ENCODE peak calls at places on chromosomes 16 and 17, in eight cellular contexts. One of them, this sample, is unnamed.

GRCh38 chr17:37650419-37651003 is 7.3 kb upstream of the DDX52 start:
- ATAC-seq in SK-N-SH treated with all-trans-retinoic acid at 6 μM for 48 hours: peak; percentile 91
- ATAC-seq in activated naive CD4-positive, alpha-beta T cell treated with anti-CD3 and anti-CD28 coated beads, Interleukin-2, amount 50 U/mL, for 72 hours: no peak
- ATAC-seq in activated CD8-positive, alpha-beta T cell treated with anti-CD3 and anti-CD28 coated beads for 36 hours: no peak
- ATAC-seq in left ventricle myocardium superior: peak; percentile 43
- ATAC-seq in left lung: peak; percentile 70
- ATAC-seq in activated CD8-positive, alpha-beta memory T cell treated with anti-CD3 and anti-CD28 coated beads, Interleukin-2, amount 10 ng/mL, durations not matched to agents 7 days and 5 days: no peak
- ATAC-seq in naive thymus-derived CD4-positive, alpha-beta T cell: no peak
- ATAC-seq in this sample: no peak

GRCh38 chr17:47685556-47686275 is 8.2 kb upstream of the TBKBP1 start:
- ATAC-seq in activated CD8-positive, alpha-beta T cell treated with anti-CD3 and anti-CD28 coated beads for 36 hours: no peak
- ATAC-seq in activated CD8-positive, alpha-beta memory T cell treated with anti-CD3 and anti-CD28 coated beads, Interleukin-2, amount 10 ng/mL, durations not matched to agents 7 days and 5 days: no peak
- ATAC-seq in SK-N-SH treated with all-trans-retinoic acid at 6 μM for 48 hours: peak; percentile 4
- ATAC-seq in naive thymus-derived CD4-positive, alpha-beta T cell: no peak
- ATAC-seq in left ventricle myocardium superior: no peak
- ATAC-seq in left lung: no peak
- ATAC-seq in activated naive CD4-positive, alpha-beta T cell treated with anti-CD3 and anti-CD28 coated beads, Interleukin-2, amount 50 U/mL, for 72 hours: no peak
- ATAC-seq in this sample: no peak

GRCh38 chr17:29108806-29109476 is 66.0 kb downstream of the PIPOX start:
- ATAC-seq in activated CD8-positive, alpha-beta memory T cell treated with anti-CD3 and anti-CD28 coated beads, Interleukin-2, amount 10 ng/mL, durations not matched to agents 7 days and 5 days: no peak
- ATAC-seq in left lung: no peak
- ATAC-seq in left ventricle myocardium superior: no peak
- ATAC-seq in naive thymus-derived CD4-positive, alpha-beta T cell: no peak
- ATAC-seq in SK-N-SH treated with all-trans-retinoic acid at 6 μM for 48 hours: no peak
- ATAC-seq in activated CD8-positive, alpha-beta T cell treated with anti-CD3 and anti-CD28 coated beads for 36 hours: no peak
- ATAC-seq in activated naive CD4-positive, alpha-beta T cell treated with anti-CD3 and anti-CD28 coated beads, Interleukin-2, amount 50 U/mL, for 72 hours: no peak
- ATAC-seq in this sample: no peak

GRCh38 chr17:19347323-19348080 is 15.0 kb downstream of the B9D1 start:
- ATAC-seq in activated CD8-positive, alpha-beta T cell treated with anti-CD3 and anti-CD28 coated beads for 36 hours: no peak
- ATAC-seq in naive thymus-derived CD4-positive, alpha-beta T cell: no peak
- ATAC-seq in left ventricle myocardium superior: no peak
- ATAC-seq in SK-N-SH treated with all-trans-retinoic acid at 6 μM for 48 hours: peak; percentile 10
- ATAC-seq in activated naive CD4-positive, alpha-beta T cell treated with anti-CD3 and anti-CD28 coated beads, Interleukin-2, amount 50 U/mL, for 72 hours: no peak
- ATAC-seq in left lung: no peak
- ATAC-seq in activated CD8-positive, alpha-beta memory T cell treated with anti-CD3 and anti-CD28 coated beads, Interleukin-2, amount 10 ng/mL, durations not matched to agents 7 days and 5 days: no peak
- ATAC-seq in this sample: peak; percentile 50

GRCh38 chr17:44280383-44280782 is 12.4 kb upstream of the SLC4A1 start:
- ATAC-seq in left lung: peak; percentile 29
- ATAC-seq in SK-N-SH treated with all-trans-retinoic acid at 6 μM for 48 hours: no peak
- ATAC-seq in activated CD8-positive, alpha-beta T cell treated with anti-CD3 and anti-CD28 coated beads for 36 hours: no peak
- ATAC-seq in activated CD8-positive, alpha-beta memory T cell treated with anti-CD3 and anti-CD28 coated beads, Interleukin-2, amount 10 ng/mL, durations not matched to agents 7 days and 5 days: no peak
- ATAC-seq in naive thymus-derived CD4-positive, alpha-beta T cell: no peak
- ATAC-seq in activated naive CD4-positive, alpha-beta T cell treated with anti-CD3 and anti-CD28 coated beads, Interleukin-2, amount 50 U/mL, for 72 hours: no peak
- ATAC-seq in left ventricle myocardium superior: no peak
- ATAC-seq in this sample: no peak

GRCh38 chr17:12940699-12941098 is 77.1 kb downstream of the ELAC2 start:
- ATAC-seq in SK-N-SH treated with all-trans-retinoic acid at 6 μM for 48 hours: no peak
- ATAC-seq in activated naive CD4-positive, alpha-beta T cell treated with anti-CD3 and anti-CD28 coated beads, Interleukin-2, amount 50 U/mL, for 72 hours: no peak
- ATAC-seq in activated CD8-positive, alpha-beta memory T cell treated with anti-CD3 and anti-CD28 coated beads, Interleukin-2, amount 10 ng/mL, durations not matched to agents 7 days and 5 days: no peak
- ATAC-seq in naive thymus-derived CD4-positive, alpha-beta T cell: no peak
- ATAC-seq in left ventricle myocardium superior: no peak
- ATAC-seq in activated CD8-positive, alpha-beta T cell treated with anti-CD3 and anti-CD28 coated beads for 36 hours: no peak
- ATAC-seq in left lung: no peak
- ATAC-seq in this sample: peak; percentile 85

GRCh38 chr16:15993541-15993940 is 44.1 kb downstream of the ABCC1 start:
- ATAC-seq in activated naive CD4-positive, alpha-beta T cell treated with anti-CD3 and anti-CD28 coated beads, Interleukin-2, amount 50 U/mL, for 72 hours: no peak
- ATAC-seq in left ventricle myocardium superior: no peak
- ATAC-seq in left lung: no peak
- ATAC-seq in SK-N-SH treated with all-trans-retinoic acid at 6 μM for 48 hours: no peak
- ATAC-seq in activated CD8-positive, alpha-beta T cell treated with anti-CD3 and anti-CD28 coated beads for 36 hours: no peak
- ATAC-seq in naive thymus-derived CD4-positive, alpha-beta T cell: no peak
- ATAC-seq in activated CD8-positive, alpha-beta memory T cell treated with anti-CD3 and anti-CD28 coated beads, Interleukin-2, amount 10 ng/mL, durations not matched to agents 7 days and 5 days: no peak
- ATAC-seq in this sample: no peak

GRCh38 chr17:18920911-18921441 is 31.0 kb upstream of the SLC5A10 start:
- ATAC-seq in activated naive CD4-positive, alpha-beta T cell treated with anti-CD3 and anti-CD28 coated beads, Interleukin-2, amount 50 U/mL, for 72 hours: peak; percentile 39
- ATAC-seq in activated CD8-positive, alpha-beta T cell treated with anti-CD3 and anti-CD28 coated beads for 36 hours: peak; percentile 55
- ATAC-seq in SK-N-SH treated with all-trans-retinoic acid at 6 μM for 48 hours: peak; percentile 62
- ATAC-seq in left lung: peak; percentile 70
- ATAC-seq in activated CD8-positive, alpha-beta memory T cell treated with anti-CD3 and anti-CD28 coated beads, Interleukin-2, amount 10 ng/mL, durations not matched to agents 7 days and 5 days: no peak
- ATAC-seq in left ventricle myocardium superior: no peak
- ATAC-seq in naive thymus-derived CD4-positive, alpha-beta T cell: no peak
- ATAC-seq in this sample: no peak

GRCh38 chr17:35748323-35748960 is 4.6 kb downstream of the GAS2L2 start:
- ATAC-seq in activated CD8-positive, alpha-beta memory T cell treated with anti-CD3 and anti-CD28 coated beads, Interleukin-2, amount 10 ng/mL, durations not matched to agents 7 days and 5 days: no peak
- ATAC-seq in left lung: peak; percentile 70
- ATAC-seq in activated CD8-positive, alpha-beta T cell treated with anti-CD3 and anti-CD28 coated beads for 36 hours: peak; percentile 46
- ATAC-seq in naive thymus-derived CD4-positive, alpha-beta T cell: no peak
- ATAC-seq in left ventricle myocardium superior: peak; percentile 65
- ATAC-seq in SK-N-SH treated with all-trans-retinoic acid at 6 μM for 48 hours: peak; percentile 58
- ATAC-seq in activated naive CD4-positive, alpha-beta T cell treated with anti-CD3 and anti-CD28 coated beads, Interleukin-2, amount 50 U/mL, for 72 hours: peak; percentile 61
- ATAC-seq in this sample: no peak

GRCh38 chr16:70701596-70701995 is 15.7 kb upstream of the MTSS2 start:
- ATAC-seq in left ventricle myocardium superior: no peak
- ATAC-seq in naive thymus-derived CD4-positive, alpha-beta T cell: no peak
- ATAC-seq in activated naive CD4-positive, alpha-beta T cell treated with anti-CD3 and anti-CD28 coated beads, Interleukin-2, amount 50 U/mL, for 72 hours: no peak
- ATAC-seq in activated CD8-positive, alpha-beta memory T cell treated with anti-CD3 and anti-CD28 coated beads, Interleukin-2, amount 10 ng/mL, durations not matched to agents 7 days and 5 days: no peak
- ATAC-seq in left lung: no peak
- ATAC-seq in SK-N-SH treated with all-trans-retinoic acid at 6 μM for 48 hours: no peak
- ATAC-seq in activated CD8-positive, alpha-beta T cell treated with anti-CD3 and anti-CD28 coated beads for 36 hours: no peak
- ATAC-seq in this sample: no peak

GRCh38 chr17:14826361-14826760 is 438.8 kb downstream of the PMP22 start:
- ATAC-seq in left ventricle myocardium superior: no peak
- ATAC-seq in activated CD8-positive, alpha-beta T cell treated with anti-CD3 and anti-CD28 coated beads for 36 hours: no peak
- ATAC-seq in SK-N-SH treated with all-trans-retinoic acid at 6 μM for 48 hours: no peak
- ATAC-seq in activated naive CD4-positive, alpha-beta T cell treated with anti-CD3 and anti-CD28 coated beads, Interleukin-2, amount 50 U/mL, for 72 hours: no peak
- ATAC-seq in activated CD8-positive, alpha-beta memory T cell treated with anti-CD3 and anti-CD28 coated beads, Interleukin-2, amount 10 ng/mL, durations not matched to agents 7 days and 5 days: no peak
- ATAC-seq in naive thymus-derived CD4-positive, alpha-beta T cell: no peak
- ATAC-seq in left lung: no peak
- ATAC-seq in this sample: no peak

GRCh38 chr16:68229431-68230175 is 6.3 kb downstream of the ESRP2 start:
- ATAC-seq in activated naive CD4-positive, alpha-beta T cell treated with anti-CD3 and anti-CD28 coated beads, Interleukin-2, amount 50 U/mL, for 72 hours: no peak
- ATAC-seq in activated CD8-positive, alpha-beta memory T cell treated with anti-CD3 and anti-CD28 coated beads, Interleukin-2, amount 10 ng/mL, durations not matched to agents 7 days and 5 days: no peak
- ATAC-seq in naive thymus-derived CD4-positive, alpha-beta T cell: peak; percentile 61
- ATAC-seq in activated CD8-positive, alpha-beta T cell treated with anti-CD3 and anti-CD28 coated beads for 36 hours: no peak
- ATAC-seq in left ventricle myocardium superior: peak; percentile 49
- ATAC-seq in SK-N-SH treated with all-trans-retinoic acid at 6 μM for 48 hours: peak; percentile 73
- ATAC-seq in left lung: peak; percentile 39
- ATAC-seq in this sample: no peak

GRCh38 chr16:64826374-64826773 is 295.5 kb downstream of the CDH11 start:
- ATAC-seq in activated CD8-positive, alpha-beta memory T cell treated with anti-CD3 and anti-CD28 coated beads, Interleukin-2, amount 10 ng/mL, durations not matched to agents 7 days and 5 days: no peak
- ATAC-seq in naive thymus-derived CD4-positive, alpha-beta T cell: no peak
- ATAC-seq in activated CD8-positive, alpha-beta T cell treated with anti-CD3 and anti-CD28 coated beads for 36 hours: no peak
- ATAC-seq in activated naive CD4-positive, alpha-beta T cell treated with anti-CD3 and anti-CD28 coated beads, Interleukin-2, amount 50 U/mL, for 72 hours: no peak
- ATAC-seq in SK-N-SH treated with all-trans-retinoic acid at 6 μM for 48 hours: no peak
- ATAC-seq in left lung: no peak
- ATAC-seq in left ventricle myocardium superior: no peak
- ATAC-seq in this sample: no peak

GRCh38 chr16:8831450-8832382 is 34.1 kb downstream of the PMM2 start:
- ATAC-seq in SK-N-SH treated with all-trans-retinoic acid at 6 μM for 48 hours: no peak
- ATAC-seq in activated CD8-positive, alpha-beta T cell treated with anti-CD3 and anti-CD28 coated beads for 36 hours: no peak
- ATAC-seq in left ventricle myocardium superior: no peak
- ATAC-seq in left lung: no peak
- ATAC-seq in naive thymus-derived CD4-positive, alpha-beta T cell: no peak
- ATAC-seq in activated CD8-positive, alpha-beta memory T cell treated with anti-CD3 and anti-CD28 coated beads, Interleukin-2, amount 10 ng/mL, durations not matched to agents 7 days and 5 days: no peak
- ATAC-seq in activated naive CD4-positive, alpha-beta T cell treated with anti-CD3 and anti-CD28 coated beads, Interleukin-2, amount 50 U/mL, for 72 hours: no peak
- ATAC-seq in this sample: no peak

GRCh38 chr17:77299256-77300015 is 158.7 kb downstream of the SEC14L1 start:
- ATAC-seq in activated naive CD4-positive, alpha-beta T cell treated with anti-CD3 and anti-CD28 coated beads, Interleukin-2, amount 50 U/mL, for 72 hours: no peak
- ATAC-seq in SK-N-SH treated with all-trans-retinoic acid at 6 μM for 48 hours: no peak
- ATAC-seq in activated CD8-positive, alpha-beta memory T cell treated with anti-CD3 and anti-CD28 coated beads, Interleukin-2, amount 10 ng/mL, durations not matched to agents 7 days and 5 days: no peak
- ATAC-seq in left lung: no peak
- ATAC-seq in left ventricle myocardium superior: no peak
- ATAC-seq in activated CD8-positive, alpha-beta T cell treated with anti-CD3 and anti-CD28 coated beads for 36 hours: no peak
- ATAC-seq in naive thymus-derived CD4-positive, alpha-beta T cell: no peak
- ATAC-seq in this sample: no peak

GRCh38 chr17:79395545-79395944 is 215.3 kb downstream of the RBFOX3 start:
- ATAC-seq in left lung: no peak
- ATAC-seq in SK-N-SH treated with all-trans-retinoic acid at 6 μM for 48 hours: no peak
- ATAC-seq in activated CD8-positive, alpha-beta memory T cell treated with anti-CD3 and anti-CD28 coated beads, Interleukin-2, amount 10 ng/mL, durations not matched to agents 7 days and 5 days: no peak
- ATAC-seq in activated naive CD4-positive, alpha-beta T cell treated with anti-CD3 and anti-CD28 coated beads, Interleukin-2, amount 50 U/mL, for 72 hours: no peak
- ATAC-seq in naive thymus-derived CD4-positive, alpha-beta T cell: no peak
- ATAC-seq in left ventricle myocardium superior: no peak
- ATAC-seq in activated CD8-positive, alpha-beta T cell treated with anti-CD3 and anti-CD28 coated beads for 36 hours: no peak
- ATAC-seq in this sample: no peak

GRCh38 chr17:8832711-8833352 is 33.7 kb upstream of the MFSD6L start:
- ATAC-seq in SK-N-SH treated with all-trans-retinoic acid at 6 μM for 48 hours: peak; percentile 48
- ATAC-seq in activated CD8-positive, alpha-beta T cell treated with anti-CD3 and anti-CD28 coated beads for 36 hours: peak; percentile 56
- ATAC-seq in activated CD8-positive, alpha-beta memory T cell treated with anti-CD3 and anti-CD28 coated beads, Interleukin-2, amount 10 ng/mL, durations not matched to agents 7 days and 5 days: no peak
- ATAC-seq in activated naive CD4-positive, alpha-beta T cell treated with anti-CD3 and anti-CD28 coated beads, Interleukin-2, amount 50 U/mL, for 72 hours: no peak
- ATAC-seq in naive thymus-derived CD4-positive, alpha-beta T cell: peak; percentile 38
- ATAC-seq in left ventricle myocardium superior: no peak
- ATAC-seq in left lung: peak; percentile 31
- ATAC-seq in this sample: no peak

GRCh38 chr17:42441717-42442565 is 16.7 kb upstream of the ATP6V0A1 start:
- ATAC-seq in SK-N-SH treated with all-trans-retinoic acid at 6 μM for 48 hours: no peak
- ATAC-seq in activated CD8-positive, alpha-beta memory T cell treated with anti-CD3 and anti-CD28 coated beads, Interleukin-2, amount 10 ng/mL, durations not matched to agents 7 days and 5 days: peak; percentile 57
- ATAC-seq in activated naive CD4-positive, alpha-beta T cell treated with anti-CD3 and anti-CD28 coated beads, Interleukin-2, amount 50 U/mL, for 72 hours: peak; percentile 81
- ATAC-seq in left ventricle myocardium superior: no peak
- ATAC-seq in left lung: peak; percentile 57
- ATAC-seq in naive thymus-derived CD4-positive, alpha-beta T cell: peak; percentile 34
- ATAC-seq in activated CD8-positive, alpha-beta T cell treated with anti-CD3 and anti-CD28 coated beads for 36 hours: no peak
- ATAC-seq in this sample: no peak

GRCh38 chr16:80518436-80518835 is 22.4 kb upstream of the DYNLRB2 start:
- ATAC-seq in left lung: no peak
- ATAC-seq in SK-N-SH treated with all-trans-retinoic acid at 6 μM for 48 hours: no peak
- ATAC-seq in naive thymus-derived CD4-positive, alpha-beta T cell: peak; percentile 61
- ATAC-seq in activated CD8-positive, alpha-beta T cell treated with anti-CD3 and anti-CD28 coated beads for 36 hours: peak; percentile 85
- ATAC-seq in activated naive CD4-positive, alpha-beta T cell treated with anti-CD3 and anti-CD28 coated beads, Interleukin-2, amount 50 U/mL, for 72 hours: peak; percentile 93
- ATAC-seq in left ventricle myocardium superior: no peak
- ATAC-seq in activated CD8-positive, alpha-beta memory T cell treated with anti-CD3 and anti-CD28 coated beads, Interleukin-2, amount 10 ng/mL, durations not matched to agents 7 days and 5 days: peak; percentile 89
- ATAC-seq in this sample: peak; percentile 76

GRCh38 chr17:49708515-49709161 is 874 bp upstream of the SLC35B1 start:
- ATAC-seq in left lung: peak; percentile 1
- ATAC-seq in activated naive CD4-positive, alpha-beta T cell treated with anti-CD3 and anti-CD28 coated beads, Interleukin-2, amount 50 U/mL, for 72 hours: peak; percentile 11
- ATAC-seq in activated CD8-positive, alpha-beta T cell treated with anti-CD3 and anti-CD28 coated beads for 36 hours: peak; percentile 7
- ATAC-seq in left ventricle myocardium superior: no peak
- ATAC-seq in activated CD8-positive, alpha-beta memory T cell treated with anti-CD3 and anti-CD28 coated beads, Interleukin-2, amount 10 ng/mL, durations not matched to agents 7 days and 5 days: no peak
- ATAC-seq in naive thymus-derived CD4-positive, alpha-beta T cell: no peak
- ATAC-seq in SK-N-SH treated with all-trans-retinoic acid at 6 μM for 48 hours: no peak
- ATAC-seq in this sample: peak; percentile 0

GRCh38 chr17:29977836-29978235 is 36.4 kb downstream of the EFCAB5 start:
- ATAC-seq in activated CD8-positive, alpha-beta T cell treated with anti-CD3 and anti-CD28 coated beads for 36 hours: no peak
- ATAC-seq in activated naive CD4-positive, alpha-beta T cell treated with anti-CD3 and anti-CD28 coated beads, Interleukin-2, amount 50 U/mL, for 72 hours: no peak
- ATAC-seq in left lung: no peak
- ATAC-seq in naive thymus-derived CD4-positive, alpha-beta T cell: no peak
- ATAC-seq in SK-N-SH treated with all-trans-retinoic acid at 6 μM for 48 hours: peak; percentile 63
- ATAC-seq in left ventricle myocardium superior: no peak
- ATAC-seq in activated CD8-positive, alpha-beta memory T cell treated with anti-CD3 and anti-CD28 coated beads, Interleukin-2, amount 10 ng/mL, durations not matched to agents 7 days and 5 days: no peak
- ATAC-seq in this sample: no peak

GRCh38 chr17:82559779-82560642 is 40.5 kb downstream of the FOXK2 start:
- ATAC-seq in left lung: no peak
- ATAC-seq in SK-N-SH treated with all-trans-retinoic acid at 6 μM for 48 hours: no peak
- ATAC-seq in naive thymus-derived CD4-positive, alpha-beta T cell: no peak
- ATAC-seq in activated CD8-positive, alpha-beta memory T cell treated with anti-CD3 and anti-CD28 coated beads, Interleukin-2, amount 10 ng/mL, durations not matched to agents 7 days and 5 days: no peak
- ATAC-seq in activated CD8-positive, alpha-beta T cell treated with anti-CD3 and anti-CD28 coated beads for 36 hours: no peak
- ATAC-seq in left ventricle myocardium superior: no peak
- ATAC-seq in activated naive CD4-positive, alpha-beta T cell treated with anti-CD3 and anti-CD28 coated beads, Interleukin-2, amount 50 U/mL, for 72 hours: no peak
- ATAC-seq in this sample: no peak

GRCh38 chr16:53291757-53292392 is 142.4 kb upstream of the RBL2 start:
- ATAC-seq in left ventricle myocardium superior: no peak
- ATAC-seq in activated CD8-positive, alpha-beta memory T cell treated with anti-CD3 and anti-CD28 coated beads, Interleukin-2, amount 10 ng/mL, durations not matched to agents 7 days and 5 days: no peak
- ATAC-seq in activated naive CD4-positive, alpha-beta T cell treated with anti-CD3 and anti-CD28 coated beads, Interleukin-2, amount 50 U/mL, for 72 hours: no peak
- ATAC-seq in naive thymus-derived CD4-positive, alpha-beta T cell: no peak
- ATAC-seq in left lung: no peak
- ATAC-seq in activated CD8-positive, alpha-beta T cell treated with anti-CD3 and anti-CD28 coated beads for 36 hours: no peak
- ATAC-seq in SK-N-SH treated with all-trans-retinoic acid at 6 μM for 48 hours: no peak
- ATAC-seq in this sample: no peak

GRCh38 chr17:46940692-46941404 is 17.9 kb downstream of the GOSR2 start:
- ATAC-seq in activated CD8-positive, alpha-beta memory T cell treated with anti-CD3 and anti-CD28 coated beads, Interleukin-2, amount 10 ng/mL, durations not matched to agents 7 days and 5 days: peak; percentile 81
- ATAC-seq in naive thymus-derived CD4-positive, alpha-beta T cell: peak; percentile 89
- ATAC-seq in activated naive CD4-positive, alpha-beta T cell treated with anti-CD3 and anti-CD28 coated beads, Interleukin-2, amount 50 U/mL, for 72 hours: peak; percentile 84
- ATAC-seq in SK-N-SH treated with all-trans-retinoic acid at 6 μM for 48 hours: peak; percentile 70
- ATAC-seq in activated CD8-positive, alpha-beta T cell treated with anti-CD3 and anti-CD28 coated beads for 36 hours: peak; percentile 79
- ATAC-seq in left lung: peak; percentile 79
- ATAC-seq in left ventricle myocardium superior: peak; percentile 78
- ATAC-seq in this sample: peak; percentile 88

GRCh38 chr17:2710804-2711607 is 558 bp downstream of the CLUH start:
- ATAC-seq in left lung: no peak
- ATAC-seq in activated naive CD4-positive, alpha-beta T cell treated with anti-CD3 and anti-CD28 coated beads, Interleukin-2, amount 50 U/mL, for 72 hours: peak; percentile 7
- ATAC-seq in left ventricle myocardium superior: no peak
- ATAC-seq in SK-N-SH treated with all-trans-retinoic acid at 6 μM for 48 hours: peak; percentile 8
- ATAC-seq in naive thymus-derived CD4-positive, alpha-beta T cell: peak; percentile 18
- ATAC-seq in activated CD8-positive, alpha-beta memory T cell treated with anti-CD3 and anti-CD28 coated beads, Interleukin-2, amount 10 ng/mL, durations not matched to agents 7 days and 5 days: peak; percentile 6
- ATAC-seq in activated CD8-positive, alpha-beta T cell treated with anti-CD3 and anti-CD28 coated beads for 36 hours: no peak
- ATAC-seq in this sample: peak; percentile 53

GRCh38 chr17:55527520-55528118 is 16.4 kb upstream of the SMIM36 start:
- ATAC-seq in left lung: peak; percentile 82
- ATAC-seq in activated naive CD4-positive, alpha-beta T cell treated with anti-CD3 and anti-CD28 coated beads, Interleukin-2, amount 50 U/mL, for 72 hours: peak; percentile 25
- ATAC-seq in activated CD8-positive, alpha-beta T cell treated with anti-CD3 and anti-CD28 coated beads for 36 hours: no peak
- ATAC-seq in SK-N-SH treated with all-trans-retinoic acid at 6 μM for 48 hours: peak; percentile 85
- ATAC-seq in activated CD8-positive, alpha-beta memory T cell treated with anti-CD3 and anti-CD28 coated beads, Interleukin-2, amount 10 ng/mL, durations not matched to agents 7 days and 5 days: no peak
- ATAC-seq in left ventricle myocardium superior: peak; percentile 82
- ATAC-seq in naive thymus-derived CD4-positive, alpha-beta T cell: no peak
- ATAC-seq in this sample: no peak

GRCh38 chr17:78419970-78420820 is 41.7 kb downstream of the PGS1 start:
- ATAC-seq in activated CD8-positive, alpha-beta memory T cell treated with anti-CD3 and anti-CD28 coated beads, Interleukin-2, amount 10 ng/mL, durations not matched to agents 7 days and 5 days: no peak
- ATAC-seq in left lung: no peak
- ATAC-seq in activated CD8-positive, alpha-beta T cell treated with anti-CD3 and anti-CD28 coated beads for 36 hours: no peak
- ATAC-seq in naive thymus-derived CD4-positive, alpha-beta T cell: no peak
- ATAC-seq in left ventricle myocardium superior: peak; percentile 37
- ATAC-seq in SK-N-SH treated with all-trans-retinoic acid at 6 μM for 48 hours: no peak
- ATAC-seq in activated naive CD4-positive, alpha-beta T cell treated with anti-CD3 and anti-CD28 coated beads, Interleukin-2, amount 50 U/mL, for 72 hours: no peak
- ATAC-seq in this sample: no peak

This sample was measured in stimulated activated memory B cell treated with anti-CD40 and anti-IgM and Interleukin-4, amounts not matched to agents 10 μg/mL and 1 μg/mL and 100 μg/mL, for 72 hours.